ENCODE peak calls at places on chromosomes 13 and 19, in six cellular contexts. F is mammary epithelial cell, D is ovary, P is K562, A is neuronal stem cell, B is mesendoderm. L is an unnamed sample. For H3K36me3, the result is how much of the 10 kb centered on the place peaks cover.

GRCh38 chr13:69423844-69424243 is 683.8 kb upstream of the ATXN8OS start:
- DNase-seq in F (no peak), D (no peak), P (no peak), A (no peak), B (peak), L (no peak)

GRCh38 chr13:111897178-111897845 is 169.6 kb upstream of the SOX1 start:
- DNase-seq in F (no peak), D (no peak), P (no peak), A (no peak), B (no peak), L (peak)

GRCh38 chr13:102367836-102368235 is 34.0 kb downstream of the FGF14 start:
- DNase-seq in F (no peak), D (no peak), P (no peak), A (no peak), B (no peak), L (no peak)

GRCh38 chr13:113327391-113327765 is 30.3 kb downstream of the LAMP1 start:
- DNase-seq in F (no peak), D (no peak), P (no peak), A (no peak), B (no peak), L (no peak)

GRCh38 chr13:31159306-31159705 is 2.4 kb downstream of the HSPH1 start:
- DNase-seq in F (peak), D (no peak), P (no peak), A (no peak), B (no peak), L (no peak)

GRCh38 chr19:29779921-29780320 is 31.9 kb upstream of the CCNE1 start:
- DNase-seq in F (no peak), D (no peak), P (no peak), A (no peak), B (no peak), L (peak)

GRCh38 chr13:33218426-33218825 is 67.1 kb downstream of the STARD13 start:
- DNase-seq in F (peak), D (no peak), P (no peak), A (no peak), B (no peak), L (no peak)

GRCh38 chr19:5016781-5017180 is 47.9 kb downstream of the KDM4B start:
- DNase-seq in F (no peak), D (no peak), P (peak), A (no peak), B (peak), L (peak)

GRCh38 chr19:16235811-16236710 is 38.4 kb downstream of the AP1M1 start:
- DNase-seq in F (no peak), D (no peak), P (no peak), A (no peak), B (no peak), L (peak)

GRCh38 chr13:97233499-97233898 is 11.4 kb downstream of the MBNL2 start:
- DNase-seq in F (no peak), D (no peak), P (no peak), A (no peak), B (no peak), L (no peak)

GRCh38 chr19:1363599-1363998 is 20.1 kb upstream of the NDUFS7 start:
- DNase-seq in F (no peak), D (no peak), P (no peak), A (no peak), B (no peak), L (no peak)

GRCh38 chr13:106471957-106472543 is 63.4 kb downstream of the EFNB2 start:
- DNase-seq in F (peak), D (no peak), P (peak), A (peak), B (peak), L (peak)

GRCh38 chr13:94325660-94326059 is 153.8 kb downstream of the DCT start:
- DNase-seq in F (no peak), D (peak), P (no peak), A (no peak), B (peak), L (no peak)

GRCh38 chr13:95050800-95051620 is 250.2 kb downstream of the ABCC4 start:
- DNase-seq in F (no peak), D (no peak), P (no peak), A (no peak), B (no peak), L (no peak)

GRCh38 chr19:47005873-47006272 is 13.8 kb upstream of the NPAS1 start:
- DNase-seq in F (no peak), D (no peak), P (no peak), A (no peak), B (peak), L (peak)

GRCh38 chr19:38268539-38268938 is 4.2 kb downstream of the SPINT2 start:
- DNase-seq in F (peak), D (no peak), P (peak), A (no peak), B (no peak), L (no peak)

GRCh38 chr19:47228937-47229673 is 1.9 kb downstream of the BBC3 start:
- DNase-seq in F (peak), D (no peak), P (peak), A (no peak), B (peak), L (peak)

GRCh38 chr19:45446295-45446694 is 21.5 kb upstream of the FOSB start:
- DNase-seq in F (peak), D (no peak), P (peak), A (no peak), B (peak), L (peak)

GRCh38 chr19:11295180-11295579 is 780 bp upstream of the TSPAN16 start:
- DNase-seq in F (no peak), D (no peak), P (no peak), A (no peak), B (no peak), L (no peak)

GRCh38 chr13:41411536-41411935 is 45.8 kb upstream of the RGCC start:
- DNase-seq in F (peak), D (no peak), P (peak), A (peak), B (peak), L (peak)

GRCh38 chr13:90943961-90944360 is 403.5 kb upstream of the MIR17HG start:
- DNase-seq in F (no peak), D (no peak), P (no peak), A (no peak), B (no peak), L (no peak)

GRCh38 chr13:39245688-39246087 is 207.4 kb downstream of the NHLRC3 start:
- DNase-seq in F (peak), D (no peak), P (no peak), A (no peak), B (no peak), L (no peak)

GRCh38 chr19:47070756-47071155 is 22.3 kb upstream of the TMEM160 start:
- DNase-seq in F (no peak), D (no peak), P (no peak), A (no peak), B (no peak), L (no peak)

GRCh38 chr19:57708641-57709354 is at the start of gene ZNF154:
- DNase-seq in F (no peak), D (no peak), P (no peak), A (peak), B (peak), L (peak)

GRCh38 chr19:57709616-57710015 is 612 bp upstream of the ZNF154 start:
- DNase-seq in F (no peak), D (no peak), P (no peak), A (no peak), B (peak), L (no peak)

GRCh38 chr19:57706346-57706745 is 2.7 kb downstream of the ZNF154 start:
- DNase-seq in F (no peak), D (no peak), P (no peak), A (no peak), B (no peak), L (no peak)

DNA sequence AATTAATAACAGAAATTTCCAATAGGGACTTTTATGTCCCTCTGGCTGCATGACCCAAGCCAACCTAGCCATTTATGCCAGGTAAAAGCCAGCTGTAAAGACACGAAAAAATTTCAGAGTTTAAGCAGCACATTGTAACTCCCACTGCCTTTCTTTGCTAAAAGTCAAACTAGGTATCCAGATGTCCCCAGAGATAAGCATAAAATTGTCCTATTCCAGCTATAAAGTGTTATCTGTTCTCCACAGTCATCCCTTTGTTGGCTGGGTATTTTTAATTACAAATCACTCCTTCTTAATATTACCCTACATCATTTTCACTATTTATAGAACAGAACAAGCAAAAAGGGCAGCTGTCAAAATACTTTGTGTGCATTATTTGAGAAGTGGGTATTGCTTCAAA is 3.2 kb upstream of the ZNF154 start:
- DNase-seq in F (no peak), D (no peak), P (no peak), A (no peak), B (no peak), L (no peak)
- H3K36me3 ChIP-seq in F (under half), D (under half), P (under half), A (under half), B (under half), L (under half)

GRCh38 chr19:34838248-34838647 is 65.2 kb upstream of the ZNF599 start:
- DNase-seq in F (peak), D (no peak), P (peak), A (no peak), B (peak), L (peak)
- H3K36me3 ChIP-seq in F (under half), D (under half), P (under half), A (under half), B (under half), L (under half)

DNA sequence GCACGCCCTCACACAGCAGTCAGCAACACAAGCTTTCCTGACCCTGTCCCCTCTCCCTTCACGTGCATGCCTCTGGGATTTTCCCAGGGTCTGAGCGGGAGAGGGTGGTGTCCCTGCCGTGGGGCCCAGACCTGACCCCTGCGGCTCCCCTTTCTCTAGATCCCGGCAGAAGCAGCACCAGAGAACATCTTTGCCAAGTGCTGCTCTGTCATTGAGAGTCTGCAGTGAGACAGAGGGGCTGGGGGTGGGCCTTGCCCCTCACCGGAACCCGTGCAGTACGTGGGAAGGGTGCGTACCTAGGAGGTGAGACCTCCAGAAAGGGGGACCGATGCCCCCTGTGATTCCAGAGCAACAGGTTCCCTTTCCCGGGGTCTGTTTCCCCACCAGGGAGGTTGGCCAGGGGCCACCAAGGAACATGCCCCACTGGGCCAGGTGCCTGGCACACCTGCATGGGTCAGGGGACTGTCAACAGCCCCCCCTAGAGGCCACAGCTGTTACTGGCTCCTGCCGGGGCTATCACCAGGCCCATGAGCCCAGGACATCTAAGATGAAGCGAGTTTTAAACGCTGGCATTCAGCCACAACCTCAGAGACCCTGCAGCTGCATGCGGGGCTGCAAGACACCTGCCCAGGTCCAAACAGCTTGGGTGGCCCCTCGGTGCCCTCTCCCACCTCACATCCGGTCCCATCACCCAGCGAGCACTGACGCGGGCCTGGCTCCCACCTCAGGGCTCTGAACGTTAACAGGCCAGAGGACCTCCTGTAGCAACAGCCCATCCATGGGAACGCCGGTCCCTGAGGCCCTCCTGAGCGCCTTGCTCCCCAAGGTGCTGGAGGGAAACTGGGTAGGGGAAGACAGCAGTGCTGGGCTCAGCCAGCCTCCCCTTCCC is 12.3 kb downstream of the KHSRP start:
- DNase-seq in F (no peak), D (peak), P (peak), A (no peak), B (peak), L (peak)
- H3K36me3 ChIP-seq in F (under half), D (under half), P (under half), A (under half), B (under half), L (under half)

GRCh38 chr19:54587026-54587425 is 6.4 kb upstream of the LILRA1 start:
- DNase-seq in F (no peak), D (no peak), P (no peak), A (no peak), B (no peak), L (no peak)
- H3K36me3 ChIP-seq in F (under half), D (under half), P (under half), A (under half), B (under half), L (under half)

GRCh38 chr19:39385629-39386411 is 5.1 kb downstream of the PAF1 start:
- DNase-seq in F (no peak), D (peak), P (no peak), A (no peak), B (peak), L (peak)
- H3K36me3 ChIP-seq in F (under half), D (under half), P (half or more), A (half or more), B (under half), L (under half)

DNA sequence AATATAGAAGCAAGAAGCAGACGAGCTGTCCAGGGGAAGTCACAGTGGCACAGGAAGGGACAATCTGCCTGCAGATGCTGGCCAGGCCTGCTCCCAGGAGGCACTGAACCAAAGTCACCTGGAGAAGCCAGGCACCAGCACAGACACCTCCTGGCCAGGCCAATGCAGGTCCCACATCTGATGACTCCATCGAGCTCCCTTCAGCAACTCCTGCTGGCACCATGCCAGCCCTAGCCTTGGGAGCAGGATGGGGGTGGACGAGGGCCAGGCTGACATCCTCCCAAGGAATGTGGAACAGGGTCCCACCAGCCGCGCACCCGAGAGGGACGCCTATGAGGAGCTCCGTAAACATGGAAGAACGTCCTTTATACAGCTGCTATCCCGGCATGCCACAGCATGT is 22.4 kb upstream of the ISYNA1 start:
- DNase-seq in F (peak), D (peak), P (no peak), A (no peak), B (no peak), L (no peak)
- H3K36me3 ChIP-seq in F (under half), D (under half), P (half or more), A (under half), B (under half), L (under half)

DNA sequence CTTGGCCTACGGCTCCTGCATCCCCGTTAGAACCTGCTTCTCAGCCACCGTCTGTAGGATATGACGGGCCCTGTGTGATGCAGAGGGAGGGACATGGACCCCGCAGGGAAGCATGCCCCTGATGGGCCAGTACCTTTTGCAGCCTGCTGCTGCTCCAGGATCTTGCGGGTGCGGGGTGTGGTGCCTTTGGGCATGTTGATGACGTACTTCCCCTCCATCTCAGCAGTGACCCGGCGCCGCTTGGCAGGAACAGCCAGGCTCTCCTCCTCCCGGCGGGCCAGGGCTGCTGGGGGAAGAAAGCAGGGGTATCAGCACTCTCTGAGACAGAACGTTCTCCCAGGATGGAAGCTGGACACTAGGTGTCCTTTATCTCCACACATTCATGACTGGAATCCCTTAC is 22.0 kb downstream of the C19orf47 start:
- DNase-seq in F (no peak), D (no peak), P (no peak), A (no peak), B (no peak), L (no peak)
- H3K36me3 ChIP-seq in F (under half), D (under half), P (half or more), A (half or more), B (under half), L (under half)